ENCODE peak calls at places on chromosome 18, in eight cellular contexts. D is CD8-positive, alpha-beta T cell; Y is HFFc6; N is mammary epithelial cell; Z is tibial nerve; O is WTC11; W is endothelial cell; L is chondrocyte. U is an unnamed sample.

GRCh38 chr18:36066731-36067117 is 635 bp downstream of the RPRD1A start:
- DNase-seq in N (no peak), O (no peak), W (no peak), L (no peak), Z (no peak), D (no peak), Y (no peak), U (peak)

GRCh38 chr18:46712406-46712805 is 44.4 kb downstream of the ST8SIA5 start:
- DNase-seq in O (no peak), D (no peak), Y (peak), Z (no peak), L (no peak), W (no peak), N (no peak), U (peak)

GRCh38 chr18:52439457-52439856 is 99.5 kb downstream of the DCC start:
- DNase-seq in Y (no peak), D (no peak), N (no peak), O (no peak), L (no peak), Z (no peak), W (no peak), U (no peak)

GRCh38 chr18:13366131-13366530 is 147.6 kb downstream of the LDLRAD4 start:
- DNase-seq in O (no peak), W (no peak), D (no peak), L (no peak), N (no peak), Y (no peak), Z (no peak), U (no peak)

GRCh38 chr18:75067996-75068645 is 140.8 kb downstream of the PTGR3 start:
- DNase-seq in N (no peak), O (no peak), Z (no peak), Y (no peak), L (no peak), W (no peak), D (no peak), U (no peak)

GRCh38 chr18:9494778-9495302 is 19.5 kb downstream of the RALBP1 start:
- DNase-seq in D (no peak), W (no peak), Z (no peak), N (no peak), Y (peak), O (no peak), L (no peak), U (peak)

GRCh38 chr18:46719388-46719787 is 37.5 kb downstream of the ST8SIA5 start:
- DNase-seq in O (no peak), D (no peak), Z (no peak), Y (no peak), L (no peak), N (no peak), W (no peak), U (no peak)

GRCh38 chr18:2589345-2590060 is 18.1 kb downstream of the NDC80 start:
- DNase-seq in W (no peak), L (no peak), D (no peak), Y (no peak), O (no peak), N (peak), Z (no peak), U (no peak)

GRCh38 chr18:22347624-22348511 is 69.8 kb downstream of the CTAGE1 start:
- DNase-seq in L (no peak), Y (no peak), Z (no peak), D (peak), N (no peak), O (peak), W (no peak), U (peak)

GRCh38 chr18:13630869-13631268 is 95.5 kb downstream of the FAM210A start:
- DNase-seq in N (no peak), L (no peak), W (no peak), Y (no peak), D (no peak), Z (no peak), O (no peak), U (no peak)

GRCh38 chr18:39622431-39622830 is 2056.8 kb upstream of the CELF4 start:
- DNase-seq in O (no peak), L (no peak), Z (no peak), N (no peak), D (no peak), Y (no peak), W (no peak), U (no peak)

GRCh38 chr18:24262097-24262496 is 123.2 kb downstream of the CABYR start:
- DNase-seq in D (no peak), Z (no peak), O (no peak), N (no peak), Y (no peak), W (no peak), L (no peak), U (peak)

GRCh38 chr18:46915800-46916550 is 1.3 kb downstream of the PIAS2 start:
- DNase-seq in Y (no peak), W (no peak), D (no peak), L (no peak), O (no peak), N (no peak), Z (no peak), U (no peak)

GRCh38 chr18:23643815-23644214 is 18.9 kb downstream of the ANKRD29 start:
- DNase-seq in W (no peak), N (no peak), O (no peak), D (no peak), Y (no peak), Z (no peak), L (no peak), U (no peak)

GRCh38 chr18:58491113-58491696 is 137.7 kb downstream of the ALPK2 start:
- DNase-seq in N (no peak), D (no peak), Y (no peak), W (no peak), Z (no peak), L (no peak), O (no peak), U (peak)

GRCh38 chr18:59705145-59705544 is 7.9 kb upstream of the CCBE1 start:
- DNase-seq in N (no peak), Z (no peak), O (no peak), W (no peak), L (no peak), Y (no peak), D (no peak), U (peak)

GRCh38 chr18:32851936-32852335 is 79.1 kb upstream of the KLHL14 start:
- DNase-seq in D (no peak), Z (no peak), L (no peak), O (no peak), W (no peak), Y (no peak), N (no peak), U (no peak)

GRCh38 chr18:34801769-34802168 is 91.7 kb downstream of the DTNA start:
- DNase-seq in Y (peak), N (peak), D (no peak), O (no peak), Z (no peak), W (no peak), L (no peak), U (peak)

GRCh38 chr18:12990128-12990485 is 1.1 kb upstream of the CEP192 start:
- DNase-seq in N (peak), D (peak), W (no peak), Z (no peak), Y (no peak), O (no peak), L (no peak), U (no peak)

GRCh38 chr18:61991201-61991600 is 98.4 kb upstream of the RNF152 start:
- DNase-seq in D (no peak), O (no peak), N (peak), Z (no peak), W (no peak), L (no peak), Y (peak), U (no peak)

GRCh38 chr18:59715966-59716369 is 18.7 kb upstream of the CCBE1 start:
- DNase-seq in N (peak), O (no peak), L (no peak), D (no peak), Z (no peak), W (no peak), Y (peak), U (peak)

GRCh38 chr18:5197032-5197434 is at the start of gene AKAIN1:
- DNase-seq in L (no peak), Y (no peak), D (no peak), Z (no peak), N (peak), W (peak), O (peak), U (peak)

GRCh38 chr18:23302852-23303527 is 150.1 kb upstream of the RIOK3 start:
- DNase-seq in W (peak), Y (peak), O (no peak), L (no peak), Z (no peak), N (peak), D (no peak), U (peak)

GRCh38 chr18:68301436-68301835 is 413.5 kb downstream of the TMX3 start:
- DNase-seq in L (no peak), O (no peak), D (no peak), W (no peak), N (no peak), Z (no peak), Y (no peak), U (no peak)

GRCh38 chr18:47100214-47100831 is 50.0 kb downstream of the HDHD2 start:
- DNase-seq in O (peak), Y (peak), L (no peak), Z (peak), D (peak), N (peak), W (peak), U (peak)

GRCh38 chr18:73245345-73245744 is 377.6 kb upstream of the NETO1 start:
- DNase-seq in Z (no peak), O (peak), N (no peak), Y (no peak), D (no peak), W (no peak), L (no peak), U (peak)

GRCh38 chr18:48935433-48935774 is 15.4 kb downstream of the SMAD7 start:
- DNase-seq in Z (no peak), O (no peak), Y (no peak), L (no peak), D (no peak), N (no peak), W (no peak), U (no peak)

GRCh38 chr18:48940854-48941531 is 9.8 kb downstream of the SMAD7 start:
- DNase-seq in L (no peak), O (no peak), W (peak), Y (no peak), Z (no peak), N (no peak), D (peak), U (peak)

GRCh38 chr18:48939368-48940097 is 11.2 kb downstream of the SMAD7 start:
- DNase-seq in O (peak), D (no peak), L (peak), W (no peak), Z (peak), N (no peak), Y (no peak), U (peak)

GRCh38 chr18:48938827-48939367 is 11.9 kb downstream of the SMAD7 start:
- DNase-seq in Z (no peak), L (peak), D (no peak), O (no peak), W (no peak), Y (no peak), N (no peak), U (no peak)

DNA sequence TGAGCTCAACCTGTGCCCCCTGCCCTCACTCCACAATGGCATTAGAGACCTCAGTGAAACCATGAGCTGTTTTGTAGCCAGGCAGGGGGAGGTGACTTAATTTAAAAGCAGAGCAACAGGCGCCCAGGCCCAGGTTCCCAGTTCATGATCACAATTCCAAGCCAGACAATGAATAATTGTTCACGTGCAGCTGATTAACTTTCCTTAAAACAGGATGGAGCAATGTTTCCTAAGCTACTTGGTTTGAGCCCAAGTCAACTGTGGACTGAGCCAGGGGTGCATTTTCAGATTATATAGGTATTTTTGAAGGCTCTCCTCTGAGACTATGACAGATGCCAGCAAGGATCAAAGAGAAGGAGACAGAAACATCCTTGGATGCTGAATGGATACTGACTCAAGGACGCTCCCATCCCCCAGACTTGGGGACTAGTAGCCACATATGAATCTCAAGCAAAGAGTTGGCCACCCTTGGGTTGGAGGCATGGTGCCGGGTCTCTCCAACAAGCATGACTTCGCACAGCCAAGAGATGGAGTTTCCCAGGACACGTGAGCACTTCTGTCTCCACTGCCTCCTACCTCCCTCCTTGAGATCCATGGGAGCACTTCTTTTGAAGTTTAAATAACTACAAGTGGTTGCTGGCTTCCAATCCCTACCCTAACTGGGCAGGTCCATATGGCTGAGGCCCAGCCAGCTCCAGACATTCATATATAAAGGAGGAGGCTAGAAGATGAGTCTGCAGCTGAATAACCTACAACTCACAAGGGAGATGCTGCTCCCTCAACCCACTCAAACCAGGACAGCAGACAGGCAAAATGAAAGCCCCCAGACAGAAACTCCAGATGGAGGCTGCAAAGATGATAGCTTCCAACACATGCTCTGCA is 12.7 kb downstream of the SMAD7 start:
- DNase-seq in N (no peak), W (no peak), L (peak), D (no peak), Z (no peak), Y (no peak), O (no peak), U (no peak)
- TF ChIP-seq CTCF in N (no peak), W (no peak), L (no peak), D (no peak), Z (no peak), Y (no peak), O (no peak), U (no peak)

DNA sequence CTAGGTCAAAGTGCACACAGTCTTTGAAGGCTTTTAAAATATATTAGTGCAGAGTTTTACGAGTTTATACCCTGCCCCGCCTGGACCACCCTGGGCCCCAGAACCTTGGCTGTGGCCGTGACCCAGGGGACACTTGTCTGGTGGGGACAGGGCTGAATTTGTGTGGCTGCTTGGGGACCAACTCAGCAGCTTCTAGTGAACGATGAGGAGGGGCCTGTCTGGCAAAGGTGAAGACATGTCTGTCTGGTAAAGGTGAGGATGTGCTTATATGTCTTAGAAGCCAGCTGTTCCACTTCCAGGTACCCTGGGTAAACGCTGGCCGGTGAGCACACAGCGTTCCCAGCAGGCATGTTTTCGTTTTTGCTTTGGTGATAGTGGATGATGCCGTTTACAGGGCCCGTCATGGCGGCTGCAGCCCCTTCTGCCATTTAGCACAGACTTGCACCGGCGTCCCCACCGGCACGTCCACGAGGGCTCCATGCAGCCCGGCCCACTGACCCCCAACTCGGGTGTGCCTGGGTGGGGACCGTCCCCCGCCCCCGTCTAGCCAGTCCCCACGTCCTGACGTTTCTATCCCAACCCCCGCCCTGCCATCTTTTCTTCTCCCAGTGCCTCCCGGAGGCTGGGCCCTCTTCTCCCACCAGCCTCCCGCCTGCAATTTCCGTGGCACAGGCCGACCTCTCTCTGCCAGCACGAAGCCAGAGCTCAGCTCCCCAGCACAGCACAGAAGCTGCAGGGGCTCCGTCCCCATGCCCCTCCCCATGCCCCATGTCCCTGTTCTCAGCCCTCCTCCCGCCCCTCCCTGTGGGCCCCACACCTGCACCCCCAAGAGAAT is 67.8 kb downstream of the SLC66A2 start:
- DNase-seq in Z (no peak), O (no peak), N (no peak), W (no peak), L (peak), D (no peak), Y (no peak), U (no peak)
- TF ChIP-seq CTCF in Z (no peak), O (no peak), N (no peak), W (no peak), L (no peak), D (no peak), Y (no peak), U (no peak)

GRCh38 chr18:76480913-76481312 is 14.1 kb downstream of the ZNF516 start:
- DNase-seq in Y (no peak), D (no peak), L (no peak), Z (no peak), O (peak), W (no peak), N (no peak), U (no peak)
- TF ChIP-seq CTCF in Y (peak), D (no peak), L (no peak), Z (no peak), O (peak), W (peak), N (no peak), U (peak)

GRCh38 chr18:65988972-65989371 is 238.2 kb downstream of the CDH7 start:
- DNase-seq in L (no peak), W (no peak), D (no peak), N (no peak), Z (no peak), Y (no peak), O (no peak), U (no peak)

GRCh38 chr18:65988371-65988770 is 237.6 kb downstream of the CDH7 start:
- DNase-seq in D (no peak), O (no peak), Y (no peak), W (no peak), Z (no peak), L (no peak), N (no peak), U (no peak)

GRCh38 chr18:65983750-65984149 is 232.9 kb downstream of the CDH7 start:
- DNase-seq in Z (no peak), O (no peak), L (no peak), D (no peak), N (no peak), W (no peak), Y (no peak), U (no peak)
- TF ChIP-seq CTCF in Z (no peak), O (no peak), L (peak), D (no peak), N (no peak), W (no peak), Y (no peak), U (no peak)

GRCh38 chr18:26424428-26425147 is 123.8 kb downstream of the KCTD1 start:
- DNase-seq in W (no peak), D (no peak), L (no peak), N (no peak), O (no peak), Y (no peak), Z (no peak), U (no peak)
- TF ChIP-seq CTCF in W (no peak), D (no peak), L (no peak), N (no peak), O (no peak), Y (no peak), Z (no peak), U (no peak)

GRCh38 chr18:56353676-56354260 is 284.6 kb downstream of the TXNL1 start:
- DNase-seq in O (no peak), N (no peak), W (no peak), Y (no peak), D (no peak), L (no peak), Z (no peak), U (no peak)

GRCh38 chr18:56358608-56359007 is 279.8 kb downstream of the TXNL1 start:
- DNase-seq in L (no peak), Z (no peak), Y (no peak), O (no peak), D (no peak), N (peak), W (no peak), U (no peak)
- TF ChIP-seq CTCF in L (peak), Z (no peak), Y (peak), O (no peak), D (no peak), N (peak), W (no peak), U (no peak)

DNA sequence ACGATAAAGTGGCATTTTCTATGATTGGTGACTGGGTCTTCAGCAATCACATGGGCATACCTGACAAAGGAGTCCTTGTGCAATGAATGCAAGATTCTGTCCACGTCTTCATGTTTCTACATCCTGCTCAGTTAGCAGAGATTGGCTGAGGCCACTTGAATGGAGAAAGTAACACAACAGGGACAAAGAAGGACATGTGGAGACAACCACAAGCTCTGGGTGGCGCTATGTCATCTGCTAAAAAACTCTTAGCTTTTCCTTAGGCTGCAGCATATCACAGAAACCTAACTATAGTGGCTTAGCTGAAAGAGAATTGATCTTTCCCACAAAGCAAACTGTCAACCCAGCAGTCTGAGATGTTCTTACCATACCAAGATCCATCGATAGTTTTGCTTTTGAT is 1109.7 kb downstream of the SOCS6 start:
- DNase-seq in N (no peak), Y (no peak), D (no peak), Z (no peak), W (no peak), L (no peak), O (no peak), U (no peak)
- TF ChIP-seq CTCF in N (no peak), Y (no peak), D (no peak), Z (no peak), W (no peak), L (peak), O (no peak), U (no peak)

GRCh38 chr18:8052237-8052701 is 485.2 kb downstream of the PTPRM start:
- DNase-seq in Y (no peak), Z (no peak), O (no peak), N (peak), W (no peak), D (no peak), L (no peak), U (no peak)
- TF ChIP-seq CTCF in Y (no peak), Z (no peak), O (no peak), N (no peak), W (no peak), D (no peak), L (peak), U (no peak)

DNA sequence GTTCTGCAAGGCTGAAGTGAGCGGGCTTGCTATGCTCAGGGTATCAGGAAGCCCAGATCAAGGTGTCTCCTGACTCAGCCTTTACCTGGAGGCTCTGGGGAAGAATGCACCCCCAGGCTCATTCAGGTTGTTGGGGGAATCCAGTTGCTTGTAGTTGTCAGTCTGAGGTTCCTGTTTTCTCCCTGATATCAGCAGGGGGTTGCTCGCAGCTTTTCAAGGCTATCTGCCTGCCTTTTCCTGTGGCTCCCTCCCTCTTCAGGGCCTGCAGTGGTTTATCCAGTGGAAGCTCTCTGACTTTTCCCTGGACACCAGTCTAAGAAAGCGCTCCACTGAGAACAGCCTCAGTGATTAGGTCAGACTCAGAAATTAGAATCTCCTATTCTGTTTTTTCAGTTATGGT is 116.6 kb downstream of the PTPRM start:
- DNase-seq in W (no peak), Z (no peak), L (no peak), N (no peak), D (no peak), Y (no peak), O (peak), U (no peak)
- TF ChIP-seq CTCF in W (no peak), Z (no peak), L (no peak), N (no peak), D (no peak), Y (no peak), O (no peak), U (no peak)

GRCh38 chr18:65725421-65726050 is 25.3 kb upstream of the CDH7 start:
- DNase-seq in Z (no peak), W (peak), N (no peak), L (no peak), O (peak), Y (no peak), D (no peak), U (no peak)
- TF ChIP-seq CTCF in Z (peak), W (peak), N (peak), L (peak), O (peak), Y (no peak), D (no peak), U (no peak)

U was measured in fibroblast of villous mesenchyme.